ENCODE peak calls at places on chromosome 16, in ten cellular contexts. A is left ventricle myocardium inferior, R is ascending aorta, I is MCF 10A, S is colonic mucosa, Y is AG04450, J is AG09319, U is body of pancreas, X is DND-41, L is fibroblast of lung. H is an unnamed sample.

GRCh38 chr16:25959216-25959615 is 267.5 kb downstream of the HS3ST4 start:
- DNase-seq in A (no peak), R (no peak), I (no peak), S (peak; percentile 20), Y (no peak), J (no peak), U (no peak), X (no peak), L (no peak), H (no peak)

GRCh38 chr16:56281256-56281805 is 90.0 kb downstream of the GNAO1 start:
- DNase-seq in A (no peak), R (no peak), I (peak; percentile 31), S (no peak), Y (no peak), J (no peak), U (no peak), X (no peak), L (no peak), H (no peak)

GRCh38 chr16:75860654-75861053 is 134.4 kb upstream of the CPHXL start:
- DNase-seq in A (no peak), R (no peak), I (no peak), S (no peak), Y (no peak), J (no peak), U (no peak), X (no peak), L (no peak), H (no peak)

GRCh38 chr16:66304151-66304550 is 62.3 kb upstream of the CDH5 start:
- DNase-seq in A (no peak), R (no peak), I (no peak), S (no peak), Y (no peak), J (no peak), U (no peak), X (no peak), L (no peak), H (no peak)

GRCh38 chr16:27432600-27432957 is 30.6 kb downstream of the IL21R start:
- DNase-seq in A (no peak), R (peak; percentile 38), I (peak; percentile 12), S (no peak), Y (peak; percentile 34), J (no peak), U (no peak), X (no peak), L (peak; percentile 37), H (peak; percentile 17)

GRCh38 chr16:72552675-72553074 is 380.7 kb upstream of the PMFBP1 start:
- DNase-seq in A (no peak), R (no peak), I (no peak), S (no peak), Y (no peak), J (no peak), U (no peak), X (no peak), L (no peak), H (no peak)

GRCh38 chr16:4680673-4681470 is 12.5 kb upstream of the NUDT16L1 start:
- DNase-seq in A (peak; percentile 78), R (no peak), I (peak; percentile 66), S (no peak), Y (no peak), J (no peak), U (no peak), X (no peak), L (no peak), H (no peak)

GRCh38 chr16:57483725-57484514 is 2.4 kb downstream of the DOK4 start:
- DNase-seq in A (no peak), R (no peak), I (no peak), S (no peak), Y (no peak), J (no peak), U (peak; percentile 41), X (no peak), L (no peak), H (no peak)

GRCh38 chr16:3106205-3106928 is 6.0 kb upstream of the ZNF205 start:
- DNase-seq in A (peak; percentile 91), R (peak; percentile 96), I (peak; percentile 91), S (peak; percentile 93), Y (peak; percentile 62), J (peak; percentile 68), U (peak; percentile 97), X (peak; percentile 79), L (peak; percentile 85), H (peak; percentile 77)

GRCh38 chr16:84648595-84649510 is 542 bp downstream of the KLHL36 start:
- DNase-seq in A (peak; percentile 69), R (peak; percentile 68), I (peak; percentile 21), S (peak; percentile 72), Y (no peak), J (no peak), U (peak; percentile 76), X (peak; percentile 20), L (peak; percentile 13), H (no peak)

GRCh38 chr16:51343411-51343810 is 192.3 kb upstream of the SALL1 start:
- DNase-seq in A (no peak), R (no peak), I (no peak), S (no peak), Y (no peak), J (no peak), U (no peak), X (no peak), L (peak; percentile 40), H (no peak)

DNA sequence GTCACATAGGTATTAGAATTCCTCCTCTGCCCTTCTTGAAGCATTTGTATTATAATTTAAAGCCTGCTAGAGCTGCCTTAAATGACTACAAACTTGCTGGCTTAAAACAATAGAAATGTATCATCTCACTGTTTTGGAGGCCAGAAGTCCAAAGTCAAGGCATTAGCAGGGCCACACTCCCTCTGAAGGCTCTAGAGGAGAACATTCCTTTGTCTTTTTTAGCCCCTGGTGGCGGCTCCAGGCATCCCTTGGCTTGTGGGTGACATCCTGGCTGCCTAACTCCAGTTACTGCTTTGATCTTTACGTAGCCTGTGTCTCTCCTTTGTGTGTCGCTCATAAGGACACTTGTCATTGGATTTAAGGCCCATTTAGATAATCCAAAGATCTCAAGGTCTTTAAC is 186.6 kb upstream of the SALL1 start:
- DNase-seq in A (no peak), R (no peak), I (peak; percentile 5), S (no peak), Y (no peak), J (no peak), U (no peak), X (no peak), L (no peak), H (no peak)
- TF ChIP-seq CTCF in A (no peak), R (no peak), I (no peak), S (no peak), Y (no peak), J (peak; percentile 11), U (no peak), X (no peak), L (no peak), H (no peak)

GRCh38 chr16:86122681-86123342 is 223.8 kb downstream of the IRF8 start:
- DNase-seq in A (no peak), R (no peak), I (no peak), S (no peak), Y (no peak), J (no peak), U (no peak), X (no peak), L (no peak), H (no peak)
- TF ChIP-seq CTCF in A (no peak), R (no peak), I (no peak), S (no peak), Y (no peak), J (no peak), U (no peak), X (no peak), L (no peak), H (no peak)

GRCh38 chr16:54931041-54931756 is 534 bp downstream of the IRX5 start:
- DNase-seq in A (no peak), R (peak; percentile 74), I (peak; percentile 44), S (no peak), Y (no peak), J (no peak), U (peak; percentile 31), X (peak; percentile 54), L (no peak), H (no peak)

GRCh38 chr16:54928016-54928356 is 2.7 kb upstream of the IRX5 start:
- DNase-seq in A (no peak), R (no peak), I (peak; percentile 46), S (no peak), Y (no peak), J (no peak), U (no peak), X (peak; percentile 54), L (no peak), H (no peak)

GRCh38 chr16:54930034-54930938 is at the start of gene IRX5:
- DNase-seq in A (peak; percentile 91), R (peak; percentile 94), I (peak; percentile 97), S (peak; percentile 80), Y (no peak), J (peak; percentile 88), U (peak; percentile 82), X (peak; percentile 96), L (peak; percentile 67), H (no peak)

GRCh38 chr16:54928421-54929089 is 2.1 kb upstream of the IRX5 start:
- DNase-seq in A (peak; percentile 76), R (peak; percentile 82), I (peak; percentile 61), S (no peak), Y (no peak), J (no peak), U (peak; percentile 35), X (peak; percentile 88), L (no peak), H (no peak)

GRCh38 chr16:54929090-54930033 is 1.3 kb upstream of the IRX5 start:
- DNase-seq in A (peak; percentile 100), R (peak; percentile 100), I (peak; percentile 99), S (peak; percentile 100), Y (peak; percentile 49), J (peak; percentile 96), U (peak; percentile 99), X (peak; percentile 100), L (peak; percentile 90), H (peak; percentile 97)
- TF ChIP-seq CTCF in A (peak; percentile 40), R (peak; percentile 34), I (peak; percentile 17), S (no peak), Y (no peak), J (no peak), U (no peak), X (peak; percentile 58), L (no peak), H (no peak)

GRCh38 chr16:86245895-86246294 is 264.4 kb upstream of the FOXF1 start:
- DNase-seq in A (no peak), R (no peak), I (no peak), S (peak; percentile 3), Y (no peak), J (no peak), U (no peak), X (no peak), L (no peak), H (no peak)

GRCh38 chr16:86244936-86245335 is 265.4 kb upstream of the FOXF1 start:
- DNase-seq in A (no peak), R (no peak), I (no peak), S (peak; percentile 5), Y (no peak), J (no peak), U (no peak), X (no peak), L (no peak), H (no peak)

GRCh38 chr16:86243571-86244154 is 266.7 kb upstream of the FOXF1 start:
- DNase-seq in A (no peak), R (no peak), I (no peak), S (no peak), Y (no peak), J (no peak), U (no peak), X (no peak), L (no peak), H (no peak)

GRCh38 chr16:86244188-86244587 is 266.1 kb upstream of the FOXF1 start:
- DNase-seq in A (no peak), R (no peak), I (no peak), S (peak; percentile 13), Y (no peak), J (no peak), U (no peak), X (no peak), L (no peak), H (no peak)

GRCh38 chr16:86245351-86245750 is 265.0 kb upstream of the FOXF1 start:
- DNase-seq in A (no peak), R (no peak), I (no peak), S (peak; percentile 4), Y (no peak), J (no peak), U (no peak), X (no peak), L (no peak), H (no peak)
- TF ChIP-seq CTCF in A (no peak), R (no peak), I (no peak), S (no peak), Y (no peak), J (no peak), U (no peak), X (no peak), L (no peak), H (no peak)